ENCODE peak calls at places on chromosomes 12 and 14, in nine cellular contexts. One of them, this sample, is unnamed.

GRCh38 chr12:53966385-53967133 is 6.4 kb upstream of the HOXC11 start:
- DNase-seq in astrocyte: no peak
- DNase-seq in brain microvascular endothelial cell: no peak
- DNase-seq in CD4-positive, alpha-beta T cell: no peak
- DNase-seq in HCT116: no peak
- DNase-seq in IMR-90: no peak
- DNase-seq in tibial artery: no peak
- DNase-seq in Calu3: no peak
- DNase-seq in endothelial cell: no peak
- DNase-seq in this sample: no peak

GRCh38 chr12:48986720-48987291 is 8.7 kb downstream of the WNT1 start:
- DNase-seq in astrocyte: no peak
- DNase-seq in brain microvascular endothelial cell: no peak
- DNase-seq in CD4-positive, alpha-beta T cell: no peak
- DNase-seq in HCT116: no peak
- DNase-seq in IMR-90: no peak
- DNase-seq in tibial artery: no peak
- DNase-seq in Calu3: no peak
- DNase-seq in endothelial cell: no peak
- DNase-seq in this sample: no peak

GRCh38 chr14:77257700-77258099 is 13.3 kb downstream of the NGB start:
- DNase-seq in astrocyte: no peak
- DNase-seq in brain microvascular endothelial cell: no peak
- DNase-seq in CD4-positive, alpha-beta T cell: no peak
- DNase-seq in HCT116: no peak
- DNase-seq in IMR-90: no peak
- DNase-seq in tibial artery: no peak
- DNase-seq in Calu3: no peak
- DNase-seq in endothelial cell: no peak
- DNase-seq in this sample: no peak

GRCh38 chr12:120540445-120540844 is 6.3 kb downstream of the RNF10 start:
- DNase-seq in astrocyte: peak
- DNase-seq in brain microvascular endothelial cell: no peak
- DNase-seq in CD4-positive, alpha-beta T cell: no peak
- DNase-seq in HCT116: no peak
- DNase-seq in IMR-90: peak
- DNase-seq in tibial artery: no peak
- DNase-seq in Calu3: no peak
- DNase-seq in endothelial cell: no peak
- DNase-seq in this sample: no peak

GRCh38 chr14:61568572-61569011 is 126.7 kb upstream of the HIF1A start:
- DNase-seq in astrocyte: no peak
- DNase-seq in brain microvascular endothelial cell: no peak
- DNase-seq in CD4-positive, alpha-beta T cell: peak
- DNase-seq in HCT116: no peak
- DNase-seq in IMR-90: no peak
- DNase-seq in tibial artery: no peak
- DNase-seq in Calu3: peak
- DNase-seq in endothelial cell: peak
- DNase-seq in this sample: no peak

GRCh38 chr12:124744659-124745467 is 118.8 kb downstream of the SCARB1 start:
- DNase-seq in astrocyte: no peak
- DNase-seq in brain microvascular endothelial cell: no peak
- DNase-seq in CD4-positive, alpha-beta T cell: no peak
- DNase-seq in HCT116: peak
- DNase-seq in IMR-90: no peak
- DNase-seq in tibial artery: no peak
- DNase-seq in Calu3: peak
- DNase-seq in endothelial cell: no peak
- DNase-seq in this sample: no peak

GRCh38 chr14:73238262-73238852 is 1.1 kb downstream of the PAPLN start:
- DNase-seq in astrocyte: peak
- DNase-seq in brain microvascular endothelial cell: peak
- DNase-seq in CD4-positive, alpha-beta T cell: no peak
- DNase-seq in HCT116: peak
- DNase-seq in IMR-90: peak
- DNase-seq in tibial artery: peak
- DNase-seq in Calu3: peak
- DNase-seq in endothelial cell: no peak
- DNase-seq in this sample: no peak

GRCh38 chr12:124401563-124402180 is 106.8 kb downstream of the RFLNA start:
- DNase-seq in astrocyte: no peak
- DNase-seq in brain microvascular endothelial cell: no peak
- DNase-seq in CD4-positive, alpha-beta T cell: no peak
- DNase-seq in HCT116: no peak
- DNase-seq in IMR-90: no peak
- DNase-seq in tibial artery: no peak
- DNase-seq in Calu3: no peak
- DNase-seq in endothelial cell: no peak
- DNase-seq in this sample: no peak

GRCh38 chr12:49892084-49892731 is 11.5 kb downstream of the FAIM2 start:
- DNase-seq in astrocyte: no peak
- DNase-seq in brain microvascular endothelial cell: no peak
- DNase-seq in CD4-positive, alpha-beta T cell: no peak
- DNase-seq in HCT116: no peak
- DNase-seq in IMR-90: no peak
- DNase-seq in tibial artery: no peak
- DNase-seq in Calu3: no peak
- DNase-seq in endothelial cell: no peak
- DNase-seq in this sample: no peak

GRCh38 chr12:16346931-16347330 is 514 bp upstream of the MGST1 start:
- DNase-seq in astrocyte: no peak
- DNase-seq in brain microvascular endothelial cell: no peak
- DNase-seq in CD4-positive, alpha-beta T cell: no peak
- DNase-seq in HCT116: no peak
- DNase-seq in IMR-90: no peak
- DNase-seq in tibial artery: no peak
- DNase-seq in Calu3: no peak
- DNase-seq in endothelial cell: no peak
- DNase-seq in this sample: no peak

GRCh38 chr12:95440401-95440800 is 33.6 kb upstream of the METAP2 start:
- DNase-seq in astrocyte: peak
- DNase-seq in brain microvascular endothelial cell: peak
- DNase-seq in CD4-positive, alpha-beta T cell: no peak
- DNase-seq in HCT116: no peak
- DNase-seq in IMR-90: peak
- DNase-seq in tibial artery: no peak
- DNase-seq in Calu3: no peak
- DNase-seq in endothelial cell: no peak
- DNase-seq in this sample: no peak

DNA sequence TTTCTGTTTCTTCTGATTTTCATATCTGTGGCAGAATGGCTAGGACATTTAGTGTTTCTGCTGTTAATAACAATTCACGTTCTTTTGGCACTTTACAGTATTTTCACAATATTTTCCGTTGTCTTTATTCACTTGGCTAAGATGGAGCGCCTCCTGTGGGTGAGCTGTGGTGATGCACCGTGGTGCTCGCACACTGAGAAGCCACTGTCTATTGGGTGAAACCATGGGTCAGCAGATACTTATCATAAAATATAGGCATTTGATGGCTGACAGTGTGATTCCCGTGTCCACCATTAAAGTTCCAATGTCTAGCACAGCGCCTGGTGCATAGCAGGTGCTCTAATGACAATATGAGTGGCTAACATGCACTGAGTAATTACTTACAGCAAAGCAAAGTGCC is 141.8 kb downstream of the VRK1 start:
- DNase-seq in astrocyte: no peak
- DNase-seq in brain microvascular endothelial cell: no peak
- DNase-seq in CD4-positive, alpha-beta T cell: no peak
- DNase-seq in HCT116: no peak
- DNase-seq in IMR-90: no peak
- DNase-seq in tibial artery: no peak
- DNase-seq in Calu3: no peak
- DNase-seq in endothelial cell: peak
- DNase-seq in this sample: no peak
- TF ChIP-seq CTCF in astrocyte: no peak
- TF ChIP-seq CTCF in brain microvascular endothelial cell: peak
- TF ChIP-seq CTCF in CD4-positive, alpha-beta T cell: no peak
- TF ChIP-seq CTCF in HCT116: peak
- TF ChIP-seq CTCF in IMR-90: no peak
- TF ChIP-seq CTCF in tibial artery: no peak
- TF ChIP-seq CTCF in Calu3: peak
- TF ChIP-seq CTCF in endothelial cell: peak
- TF ChIP-seq CTCF in this sample: peak

GRCh38 chr14:29453045-29453444 is 474.6 kb downstream of the PRKD1 start:
- DNase-seq in astrocyte: no peak
- DNase-seq in brain microvascular endothelial cell: no peak
- DNase-seq in CD4-positive, alpha-beta T cell: no peak
- DNase-seq in HCT116: no peak
- DNase-seq in IMR-90: no peak
- DNase-seq in tibial artery: no peak
- DNase-seq in Calu3: no peak
- DNase-seq in endothelial cell: no peak
- DNase-seq in this sample: no peak
- TF ChIP-seq CTCF in astrocyte: no peak
- TF ChIP-seq CTCF in brain microvascular endothelial cell: no peak
- TF ChIP-seq CTCF in CD4-positive, alpha-beta T cell: no peak
- TF ChIP-seq CTCF in HCT116: no peak
- TF ChIP-seq CTCF in IMR-90: no peak
- TF ChIP-seq CTCF in tibial artery: no peak
- TF ChIP-seq CTCF in Calu3: no peak
- TF ChIP-seq CTCF in endothelial cell: no peak
- TF ChIP-seq CTCF in this sample: no peak

GRCh38 chr14:51000566-51000965 is 56.3 kb upstream of the PYGL start:
- DNase-seq in astrocyte: no peak
- DNase-seq in brain microvascular endothelial cell: no peak
- DNase-seq in CD4-positive, alpha-beta T cell: no peak
- DNase-seq in HCT116: no peak
- DNase-seq in IMR-90: no peak
- DNase-seq in tibial artery: no peak
- DNase-seq in Calu3: no peak
- DNase-seq in endothelial cell: no peak
- DNase-seq in this sample: no peak

GRCh38 chr14:50997712-50998111 is 53.4 kb upstream of the PYGL start:
- DNase-seq in astrocyte: peak
- DNase-seq in brain microvascular endothelial cell: no peak
- DNase-seq in CD4-positive, alpha-beta T cell: no peak
- DNase-seq in HCT116: no peak
- DNase-seq in IMR-90: no peak
- DNase-seq in tibial artery: no peak
- DNase-seq in Calu3: no peak
- DNase-seq in endothelial cell: no peak
- DNase-seq in this sample: no peak

GRCh38 chr14:50998612-50999011 is 54.3 kb upstream of the PYGL start:
- DNase-seq in astrocyte: no peak
- DNase-seq in brain microvascular endothelial cell: no peak
- DNase-seq in CD4-positive, alpha-beta T cell: no peak
- DNase-seq in HCT116: no peak
- DNase-seq in IMR-90: no peak
- DNase-seq in tibial artery: no peak
- DNase-seq in Calu3: no peak
- DNase-seq in endothelial cell: no peak
- DNase-seq in this sample: no peak

GRCh38 chr14:51002406-51002984 is 58.2 kb upstream of the PYGL start:
- DNase-seq in astrocyte: no peak
- DNase-seq in brain microvascular endothelial cell: no peak
- DNase-seq in CD4-positive, alpha-beta T cell: no peak
- DNase-seq in HCT116: no peak
- DNase-seq in IMR-90: no peak
- DNase-seq in tibial artery: no peak
- DNase-seq in Calu3: no peak
- DNase-seq in endothelial cell: no peak
- DNase-seq in this sample: no peak

DNA sequence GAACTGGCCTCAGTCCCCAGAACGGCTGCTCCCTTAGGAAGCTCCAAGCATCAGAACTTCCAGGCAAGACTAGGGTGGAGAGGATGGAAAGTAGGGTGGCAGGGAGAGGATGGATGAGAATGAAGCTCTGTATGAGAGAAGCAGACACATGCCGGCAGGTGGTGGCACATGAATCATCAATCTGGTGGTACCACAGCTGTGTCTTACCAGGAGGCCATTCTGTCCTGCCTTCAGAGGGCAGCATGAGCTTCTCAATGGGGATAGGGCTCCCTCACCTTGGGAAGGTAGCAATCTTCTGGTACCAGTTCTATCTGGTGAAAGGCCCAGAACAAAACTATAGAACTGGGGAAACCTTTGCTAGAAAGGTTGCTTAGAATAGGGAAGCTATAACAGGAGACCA is 55.4 kb upstream of the PYGL start:
- DNase-seq in astrocyte: no peak
- DNase-seq in brain microvascular endothelial cell: no peak
- DNase-seq in CD4-positive, alpha-beta T cell: no peak
- DNase-seq in HCT116: no peak
- DNase-seq in IMR-90: no peak
- DNase-seq in tibial artery: no peak
- DNase-seq in Calu3: no peak
- DNase-seq in endothelial cell: no peak
- DNase-seq in this sample: no peak
- TF ChIP-seq CTCF in astrocyte: no peak
- TF ChIP-seq CTCF in brain microvascular endothelial cell: no peak
- TF ChIP-seq CTCF in CD4-positive, alpha-beta T cell: no peak
- TF ChIP-seq CTCF in HCT116: no peak
- TF ChIP-seq CTCF in IMR-90: no peak
- TF ChIP-seq CTCF in tibial artery: no peak
- TF ChIP-seq CTCF in Calu3: no peak
- TF ChIP-seq CTCF in endothelial cell: no peak
- TF ChIP-seq CTCF in this sample: no peak

GRCh38 chr12:121598672-121599287 is 18.0 kb upstream of the KDM2B start:
- DNase-seq in astrocyte: no peak
- DNase-seq in brain microvascular endothelial cell: no peak
- DNase-seq in CD4-positive, alpha-beta T cell: no peak
- DNase-seq in HCT116: no peak
- DNase-seq in IMR-90: no peak
- DNase-seq in tibial artery: no peak
- DNase-seq in Calu3: no peak
- DNase-seq in endothelial cell: no peak
- DNase-seq in this sample: no peak

GRCh38 chr12:121603581-121603980 is 22.7 kb upstream of the ORAI1 start:
- DNase-seq in astrocyte: no peak
- DNase-seq in brain microvascular endothelial cell: no peak
- DNase-seq in CD4-positive, alpha-beta T cell: no peak
- DNase-seq in HCT116: no peak
- DNase-seq in IMR-90: no peak
- DNase-seq in tibial artery: no peak
- DNase-seq in Calu3: no peak
- DNase-seq in endothelial cell: no peak
- DNase-seq in this sample: no peak

GRCh38 chr12:121600702-121601336 is 20.0 kb upstream of the KDM2B start:
- DNase-seq in astrocyte: no peak
- DNase-seq in brain microvascular endothelial cell: no peak
- DNase-seq in CD4-positive, alpha-beta T cell: no peak
- DNase-seq in HCT116: no peak
- DNase-seq in IMR-90: no peak
- DNase-seq in tibial artery: no peak
- DNase-seq in Calu3: no peak
- DNase-seq in endothelial cell: no peak
- DNase-seq in this sample: no peak

GRCh38 chr12:121608301-121608700 is 18.0 kb upstream of the ORAI1 start:
- DNase-seq in astrocyte: no peak
- DNase-seq in brain microvascular endothelial cell: no peak
- DNase-seq in CD4-positive, alpha-beta T cell: no peak
- DNase-seq in HCT116: no peak
- DNase-seq in IMR-90: no peak
- DNase-seq in tibial artery: no peak
- DNase-seq in Calu3: no peak
- DNase-seq in endothelial cell: no peak
- DNase-seq in this sample: no peak

DNA sequence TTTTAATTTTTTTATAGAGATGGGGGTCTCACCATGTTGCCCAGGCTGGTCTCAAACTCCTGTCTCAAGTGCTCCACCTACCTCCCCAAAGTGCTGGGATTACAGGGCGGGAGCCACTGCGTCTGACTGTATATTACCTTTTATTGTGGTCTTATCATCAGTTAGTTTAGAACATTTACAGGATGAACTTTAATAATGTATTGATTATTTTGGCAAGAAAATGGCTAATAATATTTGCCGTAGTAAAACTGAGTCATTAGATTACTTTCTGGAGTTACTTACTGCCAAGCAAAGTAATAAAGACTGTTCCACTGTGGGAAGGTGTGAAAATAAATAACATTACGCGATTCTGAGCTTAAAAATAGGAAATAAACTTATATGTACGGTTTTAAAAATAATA is 21.9 kb upstream of the KDM2B start:
- DNase-seq in astrocyte: no peak
- DNase-seq in brain microvascular endothelial cell: no peak
- DNase-seq in CD4-positive, alpha-beta T cell: no peak
- DNase-seq in HCT116: no peak
- DNase-seq in IMR-90: no peak
- DNase-seq in tibial artery: no peak
- DNase-seq in Calu3: no peak
- DNase-seq in endothelial cell: no peak
- DNase-seq in this sample: no peak
- TF ChIP-seq CTCF in astrocyte: no peak
- TF ChIP-seq CTCF in brain microvascular endothelial cell: no peak
- TF ChIP-seq CTCF in CD4-positive, alpha-beta T cell: no peak
- TF ChIP-seq CTCF in HCT116: no peak
- TF ChIP-seq CTCF in IMR-90: no peak
- TF ChIP-seq CTCF in tibial artery: no peak
- TF ChIP-seq CTCF in Calu3: no peak
- TF ChIP-seq CTCF in endothelial cell: no peak
- TF ChIP-seq CTCF in this sample: no peak

This sample was measured in type B pancreatic cell.